ENCODE peak calls at places on chromosome 21, in ten cellular contexts. O is cardiac muscle cell, H is heart left ventricle, L is tibial artery, E is ACHN, Q is NCI-H1105 treated with DMSO at 0.1 percent for 48 hours, R is NCI-H146, N is C1 segment of cervical spinal cord, F is nucleus accumbens, T is caudate nucleus. M is an unnamed sample.

GRCh38 chr21:29145837-29146453 is 15.5 kb downstream of the MAP3K7CL start:
- DNase-seq in H (no peak), L (no peak), F (no peak), O (no peak), Q (no peak), N (no peak), R (no peak), E (peak; percentile 6), T (no peak), M (no peak)

GRCh38 chr21:45011911-45012660 is 62.3 kb upstream of the ADARB1 start:
- DNase-seq in Q (no peak), T (no peak), F (no peak), O (peak; percentile 63), L (peak; percentile 27), N (no peak), E (peak; percentile 94), H (no peak), R (no peak), M (peak; percentile 29)

GRCh38 chr21:34983680-34984086 is 65.4 kb downstream of the RUNX1 start:
- DNase-seq in T (no peak), L (no peak), R (no peak), F (no peak), O (no peak), H (no peak), Q (no peak), E (peak; percentile 54), N (no peak), M (no peak)

GRCh38 chr21:28160378-28160777 is 832.3 kb downstream of the LTN1 start:
- DNase-seq in Q (no peak), E (no peak), T (no peak), H (no peak), F (no peak), N (no peak), O (no peak), R (no peak), L (peak; percentile 24), M (no peak)

GRCh38 chr21:45130324-45130774 is 56.0 kb downstream of the ADARB1 start:
- DNase-seq in T (no peak), O (peak; percentile 63), Q (no peak), H (no peak), F (no peak), L (peak; percentile 53), R (no peak), N (no peak), E (peak; percentile 60), M (no peak)

GRCh38 chr21:43669828-43670605 is 10.7 kb downstream of the RRP1B start:
- DNase-seq in R (no peak), Q (no peak), E (no peak), O (no peak), T (no peak), H (no peak), L (no peak), N (no peak), F (no peak), M (no peak)

GRCh38 chr21:15455819-15456462 is 273.8 kb upstream of the USP25 start:
- DNase-seq in O (no peak), T (no peak), Q (no peak), F (no peak), N (no peak), E (no peak), L (no peak), R (no peak), H (no peak), M (no peak)

GRCh38 chr21:38811257-38811656 is 5.5 kb downstream of the ETS2 start:
- DNase-seq in O (no peak), T (no peak), R (no peak), F (no peak), N (no peak), E (peak; percentile 39), H (no peak), L (no peak), Q (no peak), M (no peak)

GRCh38 chr21:18840239-18840638 is 436.7 kb upstream of the TMPRSS15 start:
- DNase-seq in T (no peak), Q (no peak), L (no peak), H (no peak), O (no peak), E (peak; percentile 22), R (no peak), F (no peak), N (no peak), M (no peak)

GRCh38 chr21:29186246-29186645 is 55.8 kb downstream of the MAP3K7CL start:
- DNase-seq in L (no peak), N (no peak), R (no peak), T (no peak), O (no peak), E (no peak), F (no peak), H (no peak), Q (no peak), M (no peak)

GRCh38 chr21:45502006-45502345 is 40.3 kb downstream of the SLC19A1 start:
- DNase-seq in N (no peak), R (no peak), T (no peak), E (no peak), O (no peak), Q (no peak), H (peak; percentile 17), L (no peak), F (no peak), M (peak; percentile 25)

GRCh38 chr21:41932576-41933258 is 21.1 kb downstream of the C2CD2 start:
- DNase-seq in Q (no peak), O (no peak), T (no peak), N (no peak), L (no peak), H (no peak), R (no peak), F (no peak), E (peak; percentile 81), M (peak; percentile 69)

GRCh38 chr21:38286739-38287426 is 30.1 kb downstream of the KCNJ15 start:
- DNase-seq in Q (no peak), F (no peak), R (no peak), L (no peak), T (no peak), N (no peak), O (no peak), H (no peak), E (no peak), M (no peak)

GRCh38 chr21:22575165-22575584 is 1577.0 kb downstream of the NCAM2 start:
- DNase-seq in Q (peak; percentile 83), H (no peak), L (no peak), E (peak; percentile 17), T (no peak), R (peak; percentile 76), O (peak; percentile 52), N (no peak), F (no peak), M (no peak)

GRCh38 chr21:17988038-17988437 is 168.9 kb upstream of the C21orf91 start:
- DNase-seq in T (no peak), O (no peak), H (no peak), N (no peak), F (no peak), L (no peak), E (no peak), R (no peak), Q (no peak), M (no peak)

GRCh38 chr21:45281411-45282282 is 6.0 kb downstream of the POFUT2 start:
- DNase-seq in L (peak; percentile 18), T (no peak), N (no peak), R (no peak), F (no peak), E (no peak), H (no peak), O (no peak), Q (no peak), M (no peak)

GRCh38 chr21:38468989-38469388 is 29.3 kb downstream of the ERG start:
- DNase-seq in O (no peak), T (no peak), E (no peak), H (no peak), R (no peak), Q (no peak), F (no peak), L (no peak), N (no peak), M (no peak)

GRCh38 chr21:45074048-45074817 is at the start of gene ADARB1:
- DNase-seq in T (no peak), H (peak; percentile 77), E (peak; percentile 50), R (peak; percentile 46), O (peak; percentile 85), L (no peak), F (peak; percentile 23), N (peak; percentile 30), Q (peak; percentile 47), M (peak; percentile 85)

GRCh38 chr21:34517491-34518245 is 5.7 kb upstream of the KCNE1 start:
- DNase-seq in O (peak; percentile 34), F (no peak), H (no peak), R (no peak), N (no peak), T (no peak), E (peak; percentile 14), L (no peak), Q (no peak), M (no peak)

GRCh38 chr21:17492415-17493168 is 20.3 kb upstream of the CXADR start:
- DNase-seq in L (no peak), T (no peak), E (no peak), Q (no peak), F (no peak), O (no peak), R (no peak), H (no peak), N (no peak), M (no peak)

GRCh38 chr21:30257773-30258172 is 25.0 kb downstream of the KRTAP24-1 start:
- DNase-seq in N (no peak), L (no peak), R (peak; percentile 49), E (peak; percentile 34), F (no peak), O (peak; percentile 62), Q (no peak), T (no peak), H (no peak), M (no peak)

GRCh38 chr21:23639726-23640125 is 1967.6 kb downstream of the MRPL39 start:
- DNase-seq in R (no peak), O (no peak), F (no peak), E (no peak), N (no peak), L (no peak), Q (no peak), H (no peak), T (no peak), M (no peak)

GRCh38 chr21:21612446-21612845 is 614.2 kb downstream of the NCAM2 start:
- DNase-seq in N (no peak), L (no peak), E (peak; percentile 83), R (no peak), T (no peak), Q (no peak), H (no peak), F (no peak), O (no peak), M (no peak)

GRCh38 chr21:26845066-26845749 is at the start of gene ADAMTS1:
- DNase-seq in L (peak; percentile 93), H (peak; percentile 93), N (peak; percentile 89), Q (no peak), E (peak; percentile 88), R (no peak), F (peak; percentile 93), O (peak; percentile 95), T (peak; percentile 89), M (peak; percentile 95)

GRCh38 chr21:42161401-42161956 is 57.5 kb upstream of the ABCG1 start:
- DNase-seq in R (no peak), N (no peak), H (no peak), Q (no peak), F (no peak), L (no peak), T (no peak), E (no peak), O (no peak), M (no peak)

GRCh38 chr21:33801424-33802405 is 113.9 kb downstream of the ATP5PO start:
- DNase-seq in H (no peak), R (peak; percentile 92), T (no peak), E (no peak), L (no peak), F (no peak), N (no peak), Q (peak; percentile 92), O (peak; percentile 36), M (no peak)

GRCh38 chr21:46289655-46290178 is 3.6 kb downstream of the YBEY start:
- DNase-seq in L (no peak), N (no peak), H (no peak), Q (no peak), F (no peak), T (no peak), R (no peak), E (no peak), O (no peak), M (no peak)